ENCODE peak calls at places on chromosomes 1 and 21, in four cellular contexts. F, S, W and Z are unnamed samples.

GRCh38 chr1:204171751-204172178 is 5.6 kb upstream of the REN start:
- DNase-seq in F (peak), S (no peak), W (no peak), Z (no peak)

GRCh38 chr1:162349635-162350330 is 26.9 kb downstream of the SPATA46 start:
- DNase-seq in F (no peak), S (no peak), W (no peak), Z (no peak)

GRCh38 chr1:156845055-156845952 is 13.6 kb downstream of the INSRR start:
- DNase-seq in F (no peak), S (no peak), W (no peak), Z (no peak)

GRCh38 chr1:93443456-93443855 is 4.5 kb upstream of the FNBP1L start:
- DNase-seq in F (no peak), S (no peak), W (no peak), Z (no peak)

GRCh38 chr1:35894183-35894582 is 11.2 kb downstream of the AGO1 start:
- DNase-seq in F (no peak), S (no peak), W (peak), Z (no peak)

GRCh38 chr1:2945821-2946231 is 75.4 kb upstream of the ACTRT2 start:
- DNase-seq in F (no peak), S (no peak), W (no peak), Z (no peak)

GRCh38 chr1:30738040-30738441 is 14.7 kb upstream of the MATN1 start:
- DNase-seq in F (no peak), S (no peak), W (no peak), Z (no peak)

GRCh38 chr1:198726455-198726854 is 87.6 kb downstream of the PTPRC start:
- DNase-seq in F (no peak), S (no peak), W (no peak), Z (no peak)

GRCh38 chr1:113192242-113192641 is 119.2 kb downstream of the LRIG2 start:
- DNase-seq in F (no peak), S (no peak), W (no peak), Z (no peak)

GRCh38 chr1:8423702-8424538 is 106.0 kb downstream of the SLC45A1 start:
- DNase-seq in F (peak), S (peak), W (no peak), Z (no peak)

GRCh38 chr1:33140153-33141149 is 41.4 kb downstream of the TRIM62 start:
- DNase-seq in F (peak), S (no peak), W (no peak), Z (no peak)

GRCh38 chr21:42172596-42173483 is 46.1 kb upstream of the ABCG1 start:
- DNase-seq in F (no peak), S (no peak), W (no peak), Z (no peak)

GRCh38 chr1:145908653-145909052 is 1.2 kb downstream of the ITGA10 start:
- DNase-seq in F (no peak), S (no peak), W (no peak), Z (no peak)

GRCh38 chr1:218330043-218330623 is 15.0 kb upstream of the TGFB2 start:
- DNase-seq in F (peak), S (no peak), W (no peak), Z (no peak)

GRCh38 chr1:29249170-29249691 is 12.9 kb downstream of the PTPRU start:
- DNase-seq in F (no peak), S (peak), W (no peak), Z (peak)
- TF ChIP-seq SUZ12 in F (no peak), S (no peak), W (no peak), Z (no peak)

GRCh38 chr1:16430598-16430997 is 6.6 kb downstream of the SPATA21 start:
- DNase-seq in F (no peak), S (no peak), W (no peak), Z (no peak)
- TF ChIP-seq ZNF274 in F (no peak), S (no peak), W (no peak), Z (no peak)

GRCh38 chr21:18744840-18745239 is 341.3 kb upstream of the TMPRSS15 start:
- DNase-seq in F (no peak), S (no peak), W (no peak), Z (peak)

GRCh38 chr21:18743523-18743922 is 339.9 kb upstream of the TMPRSS15 start:
- DNase-seq in F (no peak), S (no peak), W (no peak), Z (no peak)

GRCh38 chr21:18741954-18742353 is 338.4 kb upstream of the TMPRSS15 start:
- DNase-seq in F (no peak), S (no peak), W (no peak), Z (no peak)
- H3K4me3 ChIP-seq in F (no peak), S (no peak), W (no peak), Z (no peak)

GRCh38 chr21:36543924-36544323 is 64.0 kb upstream of the CLDN14 start:
- DNase-seq in F (no peak), S (no peak), W (no peak), Z (no peak)

GRCh38 chr21:36547464-36547863 is 67.5 kb upstream of the CLDN14 start:
- DNase-seq in F (no peak), S (no peak), W (no peak), Z (no peak)

GRCh38 chr21:36544545-36544944 is 64.6 kb upstream of the CLDN14 start:
- DNase-seq in F (no peak), S (no peak), W (no peak), Z (no peak)

GRCh38 chr21:36548866-36549265 is 68.9 kb upstream of the CLDN14 start:
- DNase-seq in F (no peak), S (no peak), W (no peak), Z (no peak)

GRCh38 chr21:36545776-36546511 is 66.0 kb upstream of the CLDN14 start:
- DNase-seq in F (no peak), S (no peak), W (no peak), Z (no peak)
- TF ChIP-seq SUZ12 in F (no peak), S (no peak), W (no peak), Z (no peak)

GRCh38 chr1:169078163-169078883 is 28.2 kb upstream of the ATP1B1 start:
- DNase-seq in F (no peak), S (no peak), W (no peak), Z (no peak)
- TF ChIP-seq ZNF274 in F (no peak), S (no peak), W (no peak), Z (no peak)

GRCh38 chr21:19553930-19554615 is 1150.5 kb upstream of the TMPRSS15 start:
- DNase-seq in F (no peak), S (peak), W (no peak), Z (peak)

GRCh38 chr21:19547951-19548635 is 1144.5 kb upstream of the TMPRSS15 start:
- DNase-seq in F (no peak), S (no peak), W (no peak), Z (no peak)
- H3K4me3 ChIP-seq in F (no peak), S (no peak), W (no peak), Z (no peak)

DNA sequence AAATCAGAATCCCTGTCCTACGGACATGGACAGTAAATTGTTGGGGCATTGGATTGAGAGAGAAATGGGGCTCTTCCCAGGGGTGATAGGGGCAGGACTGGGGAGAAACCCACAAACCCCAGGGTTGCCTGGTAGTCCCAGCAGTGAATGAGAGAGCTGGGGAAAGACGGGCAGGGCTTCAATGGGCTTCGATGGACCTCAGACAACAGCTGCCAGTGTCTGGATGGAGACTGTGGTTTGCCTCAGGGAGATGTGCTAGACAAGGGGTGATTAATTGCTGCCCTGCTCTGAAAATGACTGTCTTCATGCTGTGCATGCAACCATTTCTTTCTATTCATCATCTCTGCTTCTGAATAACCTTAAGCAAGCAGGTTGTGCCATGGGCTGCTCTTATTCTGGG is 7.4 kb downstream of the GPR25 start:
- DNase-seq in F (no peak), S (no peak), W (peak), Z (no peak)
- TF ChIP-seq SUZ12 in F (no peak), S (no peak), W (no peak), Z (no peak)

GRCh38 chr1:66494488-66494887 is 39.5 kb upstream of the SGIP1 start:
- DNase-seq in F (no peak), S (no peak), W (no peak), Z (no peak)
- TF ChIP-seq ZNF274 in F (no peak), S (no peak), W (no peak), Z (no peak)